ENCODE peak calls at places on chromosomes 2 and 18, in seven cellular contexts. E, F, Q, B, A, O and S are unnamed samples. For H3K27me3, the result is how much of the 10 kb centered on the place peaks cover.

GRCh38 chr2:9327873-9328352 is 95.4 kb downstream of the ITGB1BP1 start:
- DNase-seq in E (peak), F (no peak), Q (no peak), B (no peak), A (no peak), O (no peak), S (no peak)

GRCh38 chr2:238635637-238636036 is 208.9 kb downstream of the ASB1 start:
- DNase-seq in E (no peak), F (no peak), Q (no peak), B (no peak), A (no peak), O (no peak), S (no peak)

GRCh38 chr18:41753826-41754225 is 201.2 kb upstream of the PIK3C3 start:
- DNase-seq in E (no peak), F (no peak), Q (no peak), B (no peak), A (no peak), O (no peak), S (no peak)

GRCh38 chr18:31066267-31066666 is 23.7 kb upstream of the DSC3 start:
- DNase-seq in E (no peak), F (no peak), Q (no peak), B (no peak), A (no peak), O (no peak), S (no peak)

GRCh38 chr2:134365356-134365755 is 111.5 kb downstream of the MGAT5 start:
- DNase-seq in E (no peak), F (no peak), Q (no peak), B (peak), A (no peak), O (no peak), S (no peak)

GRCh38 chr2:1550076-1550475 is 136.8 kb downstream of the TPO start:
- DNase-seq in E (no peak), F (no peak), Q (no peak), B (no peak), A (no peak), O (no peak), S (no peak)

GRCh38 chr18:23183356-23184150 is 48.3 kb downstream of the CABLES1 start:
- DNase-seq in E (no peak), F (no peak), Q (no peak), B (no peak), A (no peak), O (no peak), S (no peak)

GRCh38 chr2:181444654-181445053 is 12.5 kb upstream of the ITGA4 start:
- DNase-seq in E (no peak), F (no peak), Q (no peak), B (no peak), A (no peak), O (no peak), S (no peak)

GRCh38 chr2:149989447-149990063 is 402.0 kb upstream of the MMADHC start:
- DNase-seq in E (peak), F (no peak), Q (peak), B (peak), A (no peak), O (no peak), S (no peak)

GRCh38 chr2:134253117-134253704 is 661 bp upstream of the MGAT5 start:
- DNase-seq in E (no peak), F (no peak), Q (no peak), B (no peak), A (no peak), O (no peak), S (no peak)

GRCh38 chr2:237538001-237538720 is 28.2 kb upstream of the PRLH start:
- DNase-seq in E (no peak), F (no peak), Q (no peak), B (no peak), A (no peak), O (no peak), S (no peak)

GRCh38 chr18:64137914-64138313 is 11.0 kb downstream of the LINC00305 start:
- DNase-seq in E (no peak), F (no peak), Q (no peak), B (no peak), A (no peak), O (no peak), S (no peak)

GRCh38 chr18:35524236-35524635 is 26.5 kb upstream of the INO80C start:
- DNase-seq in E (no peak), F (no peak), Q (no peak), B (no peak), A (no peak), O (no peak), S (no peak)

GRCh38 chr18:68564348-68564747 is 150.6 kb downstream of the TMX3 start:
- DNase-seq in E (no peak), F (no peak), Q (no peak), B (no peak), A (no peak), O (no peak), S (no peak)

GRCh38 chr2:118310016-118310877 is 222.0 kb downstream of the INSIG2 start:
- DNase-seq in E (peak), F (peak), Q (no peak), B (peak), A (peak), O (no peak), S (no peak)

GRCh38 chr2:9251154-9252001 is 44.8 kb downstream of the ASAP2 start:
- DNase-seq in E (peak), F (no peak), Q (no peak), B (no peak), A (no peak), O (peak), S (peak)

GRCh38 chr2:24456610-24457556 is 34.2 kb upstream of the NCOA1 start:
- DNase-seq in E (peak), F (no peak), Q (no peak), B (peak), A (no peak), O (no peak), S (peak)

GRCh38 chr18:69897397-69898108 is 50.1 kb downstream of the CD226 start:
- DNase-seq in E (no peak), F (peak), Q (no peak), B (no peak), A (no peak), O (no peak), S (no peak)

GRCh38 chr2:234249873-234250272 is 199.4 kb downstream of the SPP2 start:
- DNase-seq in E (peak), F (no peak), Q (no peak), B (no peak), A (no peak), O (no peak), S (no peak)

GRCh38 chr2:66535574-66536289 is 100.8 kb downstream of the MEIS1 start:
- DNase-seq in E (no peak), F (no peak), Q (no peak), B (no peak), A (no peak), O (no peak), S (no peak)

GRCh38 chr2:232658217-232658785 is 24.9 kb downstream of the EFHD1 start:
- DNase-seq in E (no peak), F (no peak), Q (no peak), B (no peak), A (peak), O (no peak), S (no peak)

GRCh38 chr2:129229196-129229595 is 750.3 kb upstream of the RAB6C start:
- DNase-seq in E (no peak), F (no peak), Q (no peak), B (no peak), A (no peak), O (no peak), S (no peak)

GRCh38 chr2:129233751-129234406 is 745.6 kb upstream of the RAB6C start:
- DNase-seq in E (no peak), F (no peak), Q (no peak), B (peak), A (peak), O (no peak), S (no peak)

GRCh38 chr2:129233166-129233565 is 746.3 kb upstream of the RAB6C start:
- DNase-seq in E (no peak), F (no peak), Q (no peak), B (no peak), A (no peak), O (no peak), S (no peak)

GRCh38 chr2:129229830-129230441 is 749.5 kb upstream of the RAB6C start:
- DNase-seq in E (no peak), F (no peak), Q (no peak), B (no peak), A (no peak), O (no peak), S (no peak)

GRCh38 chr2:129231924-129232323 is 747.5 kb upstream of the RAB6C start:
- DNase-seq in E (no peak), F (no peak), Q (no peak), B (no peak), A (no peak), O (no peak), S (no peak)
- H3K27me3 ChIP-seq in E (under half), F (under half), Q (under half), B (under half), A (under half), O (under half), S (under half)

GRCh38 chr2:218709906-218710305 is 729 bp upstream of the TTLL4 start:
- DNase-seq in E (no peak), F (no peak), Q (no peak), B (no peak), A (no peak), O (no peak), S (no peak)
- H3K4me3 ChIP-seq in E (no peak), F (no peak), Q (peak), B (no peak), A (no peak), O (no peak), S (no peak)

DNA sequence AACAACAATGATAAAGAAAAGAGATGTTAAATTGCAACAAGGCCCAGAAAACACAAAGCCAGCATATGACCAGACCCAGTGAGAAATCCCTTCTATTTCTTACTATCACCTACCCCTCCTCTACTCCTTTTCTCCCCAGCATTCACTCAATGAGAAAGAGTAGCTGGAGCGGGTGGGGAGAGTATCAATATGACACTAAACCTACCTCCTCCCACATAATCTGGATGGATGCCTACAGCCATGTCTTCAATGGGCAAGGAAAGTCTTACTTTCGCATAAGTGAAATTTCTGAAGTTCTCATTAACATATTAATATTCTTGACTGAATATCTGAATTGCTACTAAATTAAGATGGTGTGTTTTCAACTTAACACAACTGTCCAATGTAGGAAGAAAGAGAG is 78.2 kb downstream of the AFF3 start:
- DNase-seq in E (no peak), F (no peak), Q (no peak), B (no peak), A (no peak), O (no peak), S (no peak)
- H3K27me3 ChIP-seq in E (under half), F (under half), Q (under half), B (under half), A (under half), O (under half), S (under half)

GRCh38 chr2:241751152-241751551 is 16.7 kb downstream of the D2HGDH start:
- DNase-seq in E (no peak), F (no peak), Q (no peak), B (no peak), A (no peak), O (no peak), S (no peak)
- H3K4me3 ChIP-seq in E (no peak), F (no peak), Q (no peak), B (no peak), A (no peak), O (no peak), S (no peak)